ENCODE peak calls at places on chromosome 18, in nine cellular contexts. One of them, this sample, is unnamed.

GRCh38 chr18:28065793-28066186 is 111.1 kb downstream of the CDH2 start:
- DNase-seq in ecto neural progenitor cell: no peak
- DNase-seq in heart left ventricle: no peak
- DNase-seq in GM20000: no peak
- DNase-seq in left ventricle myocardium superior: no peak
- DNase-seq in epithelial cell of esophagus: no peak
- DNase-seq in Jurkat, Clone E6-1: no peak
- DNase-seq in stimulated activated CD4-positive, alpha-beta T cell treated with anti-CD3 and anti-CD28 coated beads, Interleukin-2, amount 100 ng/mL, for 48 hours: no peak
- DNase-seq in endodermal cell: no peak
- DNase-seq in this sample: no peak

GRCh38 chr18:73990241-73990640 is 157.4 kb downstream of the FBXO15 start:
- DNase-seq in GM20000: no peak
- DNase-seq in stimulated activated CD4-positive, alpha-beta T cell treated with anti-CD3 and anti-CD28 coated beads, Interleukin-2, amount 100 ng/mL, for 48 hours: no peak
- DNase-seq in epithelial cell of esophagus: no peak
- DNase-seq in heart left ventricle: no peak
- DNase-seq in left ventricle myocardium superior: no peak
- DNase-seq in ecto neural progenitor cell: no peak
- DNase-seq in endodermal cell: no peak
- DNase-seq in Jurkat, Clone E6-1: no peak
- DNase-seq in this sample: no peak

GRCh38 chr18:73060666-73061270 is 193.0 kb upstream of the NETO1 start:
- DNase-seq in stimulated activated CD4-positive, alpha-beta T cell treated with anti-CD3 and anti-CD28 coated beads, Interleukin-2, amount 100 ng/mL, for 48 hours: no peak
- DNase-seq in GM20000: no peak
- DNase-seq in ecto neural progenitor cell: no peak
- DNase-seq in heart left ventricle: no peak
- DNase-seq in epithelial cell of esophagus: peak
- DNase-seq in Jurkat, Clone E6-1: no peak
- DNase-seq in endodermal cell: no peak
- DNase-seq in left ventricle myocardium superior: no peak
- DNase-seq in this sample: no peak

GRCh38 chr18:60209042-60209441 is 163.5 kb downstream of the MC4R start:
- DNase-seq in Jurkat, Clone E6-1: no peak
- DNase-seq in stimulated activated CD4-positive, alpha-beta T cell treated with anti-CD3 and anti-CD28 coated beads, Interleukin-2, amount 100 ng/mL, for 48 hours: no peak
- DNase-seq in heart left ventricle: no peak
- DNase-seq in left ventricle myocardium superior: no peak
- DNase-seq in GM20000: no peak
- DNase-seq in ecto neural progenitor cell: no peak
- DNase-seq in epithelial cell of esophagus: no peak
- DNase-seq in endodermal cell: no peak
- DNase-seq in this sample: no peak

GRCh38 chr18:55651236-55651635 is 63.2 kb upstream of the TCF4 start:
- DNase-seq in stimulated activated CD4-positive, alpha-beta T cell treated with anti-CD3 and anti-CD28 coated beads, Interleukin-2, amount 100 ng/mL, for 48 hours: no peak
- DNase-seq in epithelial cell of esophagus: peak
- DNase-seq in GM20000: no peak
- DNase-seq in Jurkat, Clone E6-1: no peak
- DNase-seq in left ventricle myocardium superior: no peak
- DNase-seq in ecto neural progenitor cell: no peak
- DNase-seq in endodermal cell: no peak
- DNase-seq in heart left ventricle: no peak
- DNase-seq in this sample: no peak

GRCh38 chr18:77133920-77134496 is 1.4 kb upstream of the MBP start:
- DNase-seq in endodermal cell: peak
- DNase-seq in heart left ventricle: peak
- DNase-seq in epithelial cell of esophagus: no peak
- DNase-seq in Jurkat, Clone E6-1: peak
- DNase-seq in stimulated activated CD4-positive, alpha-beta T cell treated with anti-CD3 and anti-CD28 coated beads, Interleukin-2, amount 100 ng/mL, for 48 hours: no peak
- DNase-seq in ecto neural progenitor cell: peak
- DNase-seq in GM20000: no peak
- DNase-seq in left ventricle myocardium superior: peak
- DNase-seq in this sample: no peak

GRCh38 chr18:12857215-12857924 is 26.7 kb downstream of the PTPN2 start:
- DNase-seq in stimulated activated CD4-positive, alpha-beta T cell treated with anti-CD3 and anti-CD28 coated beads, Interleukin-2, amount 100 ng/mL, for 48 hours: no peak
- DNase-seq in left ventricle myocardium superior: no peak
- DNase-seq in Jurkat, Clone E6-1: peak
- DNase-seq in epithelial cell of esophagus: no peak
- DNase-seq in endodermal cell: no peak
- DNase-seq in heart left ventricle: no peak
- DNase-seq in GM20000: no peak
- DNase-seq in ecto neural progenitor cell: no peak
- DNase-seq in this sample: no peak

GRCh38 chr18:63241739-63242138 is 77.8 kb downstream of the BCL2 start:
- DNase-seq in Jurkat, Clone E6-1: no peak
- DNase-seq in GM20000: no peak
- DNase-seq in left ventricle myocardium superior: no peak
- DNase-seq in endodermal cell: no peak
- DNase-seq in ecto neural progenitor cell: no peak
- DNase-seq in epithelial cell of esophagus: no peak
- DNase-seq in heart left ventricle: no peak
- DNase-seq in stimulated activated CD4-positive, alpha-beta T cell treated with anti-CD3 and anti-CD28 coated beads, Interleukin-2, amount 100 ng/mL, for 48 hours: no peak
- DNase-seq in this sample: no peak

GRCh38 chr18:3709166-3709565 is 259.2 kb downstream of the TGIF1 start:
- DNase-seq in endodermal cell: no peak
- DNase-seq in stimulated activated CD4-positive, alpha-beta T cell treated with anti-CD3 and anti-CD28 coated beads, Interleukin-2, amount 100 ng/mL, for 48 hours: no peak
- DNase-seq in ecto neural progenitor cell: no peak
- DNase-seq in heart left ventricle: no peak
- DNase-seq in Jurkat, Clone E6-1: peak
- DNase-seq in epithelial cell of esophagus: no peak
- DNase-seq in GM20000: no peak
- DNase-seq in left ventricle myocardium superior: no peak
- DNase-seq in this sample: no peak

GRCh38 chr18:63702660-63703059 is at the start of gene SERPINB11:
- DNase-seq in left ventricle myocardium superior: no peak
- DNase-seq in heart left ventricle: no peak
- DNase-seq in GM20000: no peak
- DNase-seq in stimulated activated CD4-positive, alpha-beta T cell treated with anti-CD3 and anti-CD28 coated beads, Interleukin-2, amount 100 ng/mL, for 48 hours: no peak
- DNase-seq in Jurkat, Clone E6-1: no peak
- DNase-seq in epithelial cell of esophagus: no peak
- DNase-seq in ecto neural progenitor cell: no peak
- DNase-seq in endodermal cell: no peak
- DNase-seq in this sample: no peak

GRCh38 chr18:3424280-3424890 is 25.6 kb upstream of the TGIF1 start:
- DNase-seq in stimulated activated CD4-positive, alpha-beta T cell treated with anti-CD3 and anti-CD28 coated beads, Interleukin-2, amount 100 ng/mL, for 48 hours: no peak
- DNase-seq in endodermal cell: no peak
- DNase-seq in epithelial cell of esophagus: peak
- DNase-seq in Jurkat, Clone E6-1: no peak
- DNase-seq in heart left ventricle: no peak
- DNase-seq in ecto neural progenitor cell: no peak
- DNase-seq in left ventricle myocardium superior: no peak
- DNase-seq in GM20000: no peak
- DNase-seq in this sample: no peak

GRCh38 chr18:79965119-79965902 is 868 bp downstream of the HSBP1L1 start:
- DNase-seq in stimulated activated CD4-positive, alpha-beta T cell treated with anti-CD3 and anti-CD28 coated beads, Interleukin-2, amount 100 ng/mL, for 48 hours: no peak
- DNase-seq in heart left ventricle: no peak
- DNase-seq in ecto neural progenitor cell: no peak
- DNase-seq in epithelial cell of esophagus: peak
- DNase-seq in left ventricle myocardium superior: no peak
- DNase-seq in GM20000: no peak
- DNase-seq in Jurkat, Clone E6-1: no peak
- DNase-seq in endodermal cell: peak
- DNase-seq in this sample: no peak

GRCh38 chr18:64165906-64166305 is 17.0 kb upstream of the LINC00305 start:
- DNase-seq in GM20000: no peak
- DNase-seq in left ventricle myocardium superior: no peak
- DNase-seq in stimulated activated CD4-positive, alpha-beta T cell treated with anti-CD3 and anti-CD28 coated beads, Interleukin-2, amount 100 ng/mL, for 48 hours: no peak
- DNase-seq in heart left ventricle: no peak
- DNase-seq in endodermal cell: no peak
- DNase-seq in epithelial cell of esophagus: peak
- DNase-seq in Jurkat, Clone E6-1: no peak
- DNase-seq in ecto neural progenitor cell: no peak
- DNase-seq in this sample: no peak

GRCh38 chr18:45173327-45173726 is 441.9 kb upstream of the SLC14A2 start:
- DNase-seq in GM20000: no peak
- DNase-seq in endodermal cell: no peak
- DNase-seq in epithelial cell of esophagus: no peak
- DNase-seq in ecto neural progenitor cell: no peak
- DNase-seq in left ventricle myocardium superior: no peak
- DNase-seq in stimulated activated CD4-positive, alpha-beta T cell treated with anti-CD3 and anti-CD28 coated beads, Interleukin-2, amount 100 ng/mL, for 48 hours: no peak
- DNase-seq in heart left ventricle: no peak
- DNase-seq in Jurkat, Clone E6-1: no peak
- DNase-seq in this sample: no peak

GRCh38 chr18:34492652-34493051 is 217.4 kb upstream of the DTNA start:
- DNase-seq in epithelial cell of esophagus: peak
- DNase-seq in stimulated activated CD4-positive, alpha-beta T cell treated with anti-CD3 and anti-CD28 coated beads, Interleukin-2, amount 100 ng/mL, for 48 hours: no peak
- DNase-seq in Jurkat, Clone E6-1: no peak
- DNase-seq in ecto neural progenitor cell: no peak
- DNase-seq in heart left ventricle: no peak
- DNase-seq in endodermal cell: no peak
- DNase-seq in left ventricle myocardium superior: no peak
- DNase-seq in GM20000: no peak
- DNase-seq in this sample: no peak

GRCh38 chr18:68779169-68779568 is 18.7 kb upstream of the CCDC102B start:
- DNase-seq in Jurkat, Clone E6-1: no peak
- DNase-seq in left ventricle myocardium superior: no peak
- DNase-seq in stimulated activated CD4-positive, alpha-beta T cell treated with anti-CD3 and anti-CD28 coated beads, Interleukin-2, amount 100 ng/mL, for 48 hours: no peak
- DNase-seq in ecto neural progenitor cell: no peak
- DNase-seq in endodermal cell: no peak
- DNase-seq in heart left ventricle: no peak
- DNase-seq in GM20000: no peak
- DNase-seq in epithelial cell of esophagus: peak
- DNase-seq in this sample: no peak

GRCh38 chr18:80046961-80047541 is 12.8 kb downstream of the RBFA start:
- DNase-seq in heart left ventricle: no peak
- DNase-seq in Jurkat, Clone E6-1: no peak
- DNase-seq in GM20000: no peak
- DNase-seq in left ventricle myocardium superior: no peak
- DNase-seq in endodermal cell: no peak
- DNase-seq in epithelial cell of esophagus: no peak
- DNase-seq in ecto neural progenitor cell: no peak
- DNase-seq in stimulated activated CD4-positive, alpha-beta T cell treated with anti-CD3 and anti-CD28 coated beads, Interleukin-2, amount 100 ng/mL, for 48 hours: no peak
- DNase-seq in this sample: no peak

GRCh38 chr18:7950380-7951143 is 383.4 kb downstream of the PTPRM start:
- DNase-seq in epithelial cell of esophagus: peak
- DNase-seq in heart left ventricle: no peak
- DNase-seq in GM20000: no peak
- DNase-seq in ecto neural progenitor cell: no peak
- DNase-seq in left ventricle myocardium superior: no peak
- DNase-seq in endodermal cell: no peak
- DNase-seq in Jurkat, Clone E6-1: no peak
- DNase-seq in stimulated activated CD4-positive, alpha-beta T cell treated with anti-CD3 and anti-CD28 coated beads, Interleukin-2, amount 100 ng/mL, for 48 hours: no peak
- DNase-seq in this sample: no peak

GRCh38 chr18:22422909-22423548 is 5.3 kb upstream of the CTAGE1 start:
- DNase-seq in ecto neural progenitor cell: no peak
- DNase-seq in epithelial cell of esophagus: no peak
- DNase-seq in heart left ventricle: peak
- DNase-seq in Jurkat, Clone E6-1: no peak
- DNase-seq in stimulated activated CD4-positive, alpha-beta T cell treated with anti-CD3 and anti-CD28 coated beads, Interleukin-2, amount 100 ng/mL, for 48 hours: no peak
- DNase-seq in left ventricle myocardium superior: peak
- DNase-seq in GM20000: no peak
- DNase-seq in endodermal cell: no peak
- DNase-seq in this sample: no peak

GRCh38 chr18:52395146-52395852 is 55.3 kb downstream of the DCC start:
- DNase-seq in Jurkat, Clone E6-1: no peak
- DNase-seq in heart left ventricle: no peak
- DNase-seq in GM20000: no peak
- DNase-seq in endodermal cell: no peak
- DNase-seq in epithelial cell of esophagus: no peak
- DNase-seq in left ventricle myocardium superior: no peak
- DNase-seq in ecto neural progenitor cell: no peak
- DNase-seq in stimulated activated CD4-positive, alpha-beta T cell treated with anti-CD3 and anti-CD28 coated beads, Interleukin-2, amount 100 ng/mL, for 48 hours: no peak
- DNase-seq in this sample: no peak

GRCh38 chr18:72128649-72129048 is 415.5 kb downstream of the CBLN2 start:
- DNase-seq in stimulated activated CD4-positive, alpha-beta T cell treated with anti-CD3 and anti-CD28 coated beads, Interleukin-2, amount 100 ng/mL, for 48 hours: no peak
- DNase-seq in heart left ventricle: no peak
- DNase-seq in ecto neural progenitor cell: no peak
- DNase-seq in GM20000: no peak
- DNase-seq in Jurkat, Clone E6-1: no peak
- DNase-seq in left ventricle myocardium superior: no peak
- DNase-seq in endodermal cell: no peak
- DNase-seq in epithelial cell of esophagus: peak
- DNase-seq in this sample: no peak

GRCh38 chr18:7488571-7488970 is 78.5 kb upstream of the PTPRM start:
- DNase-seq in stimulated activated CD4-positive, alpha-beta T cell treated with anti-CD3 and anti-CD28 coated beads, Interleukin-2, amount 100 ng/mL, for 48 hours: no peak
- DNase-seq in left ventricle myocardium superior: no peak
- DNase-seq in heart left ventricle: no peak
- DNase-seq in epithelial cell of esophagus: no peak
- DNase-seq in GM20000: no peak
- DNase-seq in endodermal cell: peak
- DNase-seq in ecto neural progenitor cell: no peak
- DNase-seq in Jurkat, Clone E6-1: no peak
- DNase-seq in this sample: no peak

GRCh38 chr18:74171910-74172606 is 23.7 kb downstream of the TIMM21 start:
- DNase-seq in stimulated activated CD4-positive, alpha-beta T cell treated with anti-CD3 and anti-CD28 coated beads, Interleukin-2, amount 100 ng/mL, for 48 hours: no peak
- DNase-seq in GM20000: peak
- DNase-seq in epithelial cell of esophagus: no peak
- DNase-seq in left ventricle myocardium superior: no peak
- DNase-seq in heart left ventricle: no peak
- DNase-seq in ecto neural progenitor cell: no peak
- DNase-seq in endodermal cell: no peak
- DNase-seq in Jurkat, Clone E6-1: no peak
- DNase-seq in this sample: no peak

GRCh38 chr18:59035591-59035990 is 104.1 kb upstream of the SEC11C start:
- DNase-seq in endodermal cell: peak
- DNase-seq in heart left ventricle: no peak
- DNase-seq in epithelial cell of esophagus: no peak
- DNase-seq in GM20000: no peak
- DNase-seq in ecto neural progenitor cell: no peak
- DNase-seq in stimulated activated CD4-positive, alpha-beta T cell treated with anti-CD3 and anti-CD28 coated beads, Interleukin-2, amount 100 ng/mL, for 48 hours: no peak
- DNase-seq in Jurkat, Clone E6-1: no peak
- DNase-seq in left ventricle myocardium superior: no peak
- DNase-seq in this sample: no peak

GRCh38 chr18:48172226-48173006 is 236.8 kb downstream of the ZBTB7C start:
- DNase-seq in ecto neural progenitor cell: no peak
- DNase-seq in left ventricle myocardium superior: no peak
- DNase-seq in Jurkat, Clone E6-1: no peak
- DNase-seq in GM20000: no peak
- DNase-seq in endodermal cell: no peak
- DNase-seq in stimulated activated CD4-positive, alpha-beta T cell treated with anti-CD3 and anti-CD28 coated beads, Interleukin-2, amount 100 ng/mL, for 48 hours: no peak
- DNase-seq in epithelial cell of esophagus: no peak
- DNase-seq in heart left ventricle: no peak
- DNase-seq in this sample: no peak

GRCh38 chr18:12255626-12256026 is 1.5 kb downstream of the CIDEA start:
- DNase-seq in endodermal cell: peak
- DNase-seq in heart left ventricle: no peak
- DNase-seq in left ventricle myocardium superior: no peak
- DNase-seq in stimulated activated CD4-positive, alpha-beta T cell treated with anti-CD3 and anti-CD28 coated beads, Interleukin-2, amount 100 ng/mL, for 48 hours: no peak
- DNase-seq in epithelial cell of esophagus: peak
- DNase-seq in ecto neural progenitor cell: no peak
- DNase-seq in GM20000: no peak
- DNase-seq in Jurkat, Clone E6-1: no peak
- DNase-seq in this sample: no peak

GRCh38 chr18:49591271-49591670 is 29.4 kb downstream of the LIPG start:
- DNase-seq in left ventricle myocardium superior: no peak
- DNase-seq in ecto neural progenitor cell: no peak
- DNase-seq in epithelial cell of esophagus: peak
- DNase-seq in heart left ventricle: no peak
- DNase-seq in GM20000: no peak
- DNase-seq in endodermal cell: no peak
- DNase-seq in stimulated activated CD4-positive, alpha-beta T cell treated with anti-CD3 and anti-CD28 coated beads, Interleukin-2, amount 100 ng/mL, for 48 hours: no peak
- DNase-seq in Jurkat, Clone E6-1: no peak
- DNase-seq in this sample: no peak

This sample was measured in GOT3.